ENCODE peak calls at places on chromosome X, in seven cellular contexts. C, O, W, G, N, V and D are unnamed samples. For H3K36me3, the result is how much of the 10 kb centered on the place peaks cover.

GRCh38 chrX:43718956-43719355 is 62.9 kb downstream of the MAOA start:
- DNase-seq in C (no peak), O (no peak), W (no peak), G (no peak), N (no peak), V (no peak), D (no peak)

GRCh38 chrX:19799319-19800182 is 87.8 kb downstream of the SH3KBP1 start:
- DNase-seq in C (peak), O (no peak), W (peak), G (no peak), N (peak), V (no peak), D (no peak)

GRCh38 chrX:95058815-95059214 is 1384.8 kb downstream of the FAM133A start:
- DNase-seq in C (peak), O (no peak), W (no peak), G (no peak), N (no peak), V (no peak), D (no peak)

GRCh38 chrX:130086414-130087207 is 23.7 kb downstream of the ELF4 start:
- DNase-seq in C (no peak), O (no peak), W (no peak), G (no peak), N (peak), V (no peak), D (peak)

GRCh38 chrX:9182041-9182440 is 148.1 kb upstream of the FAM9B start:
- DNase-seq in C (no peak), O (no peak), W (no peak), G (no peak), N (no peak), V (peak), D (no peak)

GRCh38 chrX:120380699-120381098 is 18.8 kb downstream of the ATP1B4 start:
- DNase-seq in C (peak), O (peak), W (no peak), G (no peak), N (peak), V (no peak), D (no peak)

GRCh38 chrX:68114573-68115199 is 318.6 kb downstream of the OPHN1 start:
- DNase-seq in C (peak), O (no peak), W (peak), G (no peak), N (no peak), V (no peak), D (no peak)

GRCh38 chrX:52574416-52575275 is 57.8 kb upstream of the XAGE1B start:
- DNase-seq in C (peak), O (peak), W (peak), G (no peak), N (peak), V (peak), D (no peak)

GRCh38 chrX:11423362-11423818 is 130.2 kb downstream of the AMELX start:
- DNase-seq in C (peak), O (no peak), W (peak), G (no peak), N (no peak), V (no peak), D (no peak)

GRCh38 chrX:74422576-74423288 is 1.4 kb downstream of the SLC16A2 start:
- DNase-seq in C (peak), O (peak), W (peak), G (peak), N (no peak), V (peak), D (peak)

GRCh38 chrX:15277594-15277993 is 7.7 kb upstream of the ASB9 start:
- DNase-seq in C (no peak), O (no peak), W (no peak), G (no peak), N (no peak), V (no peak), D (no peak)

GRCh38 chrX:147476008-147476407 is 435.7 kb upstream of the FMR1 start:
- DNase-seq in C (no peak), O (peak), W (no peak), G (no peak), N (no peak), V (peak), D (no peak)
- TF ChIP-seq CTCF in C (no peak), O (peak), W (no peak), G (peak), N (no peak), V (no peak), D (no peak)

GRCh38 chrX:314049-314448 is 4.5 kb downstream of the GTPBP6 start:
- DNase-seq in C (no peak), O (no peak), W (no peak), G (no peak), N (no peak), V (no peak), D (peak)
- H3K36me3 ChIP-seq in C (under half), O (under half), W (under half), G (half or more), N (under half), V (under half), D (under half)

GRCh38 chrX:7941390-7942042 is 14.3 kb upstream of the PNPLA4 start:
- DNase-seq in C (peak), O (peak), W (peak), G (no peak), N (no peak), V (peak), D (peak)
- TF ChIP-seq CTCF in C (peak), O (peak), W (peak), G (peak), N (no peak), V (peak), D (no peak)

GRCh38 chrX:2714551-2714950 is 23.5 kb downstream of the CD99 start:
- DNase-seq in C (no peak), O (no peak), W (no peak), G (no peak), N (no peak), V (no peak), D (no peak)

GRCh38 chrX:2712890-2713860 is 22.1 kb downstream of the CD99 start:
- DNase-seq in C (no peak), O (no peak), W (no peak), G (no peak), N (no peak), V (no peak), D (no peak)

GRCh38 chrX:2710496-2710895 is 19.4 kb downstream of the CD99 start:
- DNase-seq in C (no peak), O (no peak), W (peak), G (no peak), N (no peak), V (no peak), D (no peak)

GRCh38 chrX:2711441-2711840 is 20.3 kb downstream of the CD99 start:
- DNase-seq in C (no peak), O (no peak), W (no peak), G (no peak), N (no peak), V (no peak), D (no peak)

DNA sequence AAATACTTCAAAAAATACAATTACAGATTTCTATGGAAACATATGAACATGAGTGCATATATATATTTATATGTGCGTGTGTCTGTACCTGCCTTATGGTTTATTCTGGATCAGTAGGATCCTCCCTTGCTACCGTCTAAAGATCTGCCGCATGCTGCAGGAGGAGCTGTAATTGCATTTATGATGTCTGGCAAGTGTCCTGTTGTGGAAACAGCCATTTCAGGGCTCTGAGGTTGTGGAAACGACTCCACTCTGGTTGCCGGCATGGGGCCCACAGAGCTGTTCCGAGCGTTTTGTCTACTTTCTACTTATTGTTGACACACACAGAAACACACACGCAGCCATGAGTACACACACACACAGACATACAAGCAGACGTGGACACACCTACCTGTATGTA is 21.3 kb downstream of the CD99 start:
- DNase-seq in C (no peak), O (no peak), W (no peak), G (no peak), N (no peak), V (no peak), D (peak)
- H3K36me3 ChIP-seq in C (under half), O (under half), W (under half), G (under half), N (under half), V (under half), D (under half)